ENCODE peak calls at places on chromosomes 16 and 17, in eight cellular contexts. M is stomach; Z is RWPE2; I is cardiac muscle cell; W is CD8-positive, alpha-beta T cell; B is DND-41; U is heart right ventricle; S is esophagus squamous epithelium. Q is an unnamed sample.

GRCh38 chr16:84588991-84589390 is 28.9 kb downstream of the COTL1 start:
- DNase-seq in M (no peak), Z (no peak), I (no peak), W (no peak), B (no peak), U (no peak), S (no peak), Q (no peak)

GRCh38 chr16:69320731-69321073 is 9.6 kb downstream of the VPS4A start:
- DNase-seq in M (no peak), Z (no peak), I (no peak), W (no peak), B (no peak), U (no peak), S (no peak), Q (no peak)

GRCh38 chr17:40303009-40303657 is 5.8 kb upstream of the RARA start:
- DNase-seq in M (peak; percentile 54), Z (no peak), I (no peak), W (peak; percentile 41), B (peak; percentile 60), U (peak; percentile 71), S (no peak), Q (peak; percentile 66)

GRCh38 chr17:46178550-46179198 is 14.6 kb downstream of the KANSL1 start:
- DNase-seq in M (no peak), Z (no peak), I (no peak), W (no peak), B (no peak), U (no peak), S (no peak), Q (no peak)

GRCh38 chr17:82281502-82282238 is 8.2 kb upstream of the CSNK1D start:
- DNase-seq in M (peak; percentile 82), Z (peak; percentile 93), I (no peak), W (peak; percentile 29), B (no peak), U (no peak), S (no peak), Q (no peak)

GRCh38 chr17:3972281-3972731 is 8.1 kb upstream of the ATP2A3 start:
- DNase-seq in M (no peak), Z (no peak), I (no peak), W (no peak), B (peak; percentile 65), U (no peak), S (no peak), Q (no peak)

GRCh38 chr16:49640606-49641005 is 215.3 kb downstream of the ZNF423 start:
- DNase-seq in M (no peak), Z (no peak), I (no peak), W (no peak), B (peak; percentile 35), U (no peak), S (no peak), Q (no peak)

GRCh38 chr17:5049314-5049819 is 14.1 kb upstream of the SLC52A1 start:
- DNase-seq in M (peak; percentile 32), Z (no peak), I (no peak), W (peak; percentile 90), B (peak; percentile 48), U (no peak), S (no peak), Q (peak; percentile 85)

DNA sequence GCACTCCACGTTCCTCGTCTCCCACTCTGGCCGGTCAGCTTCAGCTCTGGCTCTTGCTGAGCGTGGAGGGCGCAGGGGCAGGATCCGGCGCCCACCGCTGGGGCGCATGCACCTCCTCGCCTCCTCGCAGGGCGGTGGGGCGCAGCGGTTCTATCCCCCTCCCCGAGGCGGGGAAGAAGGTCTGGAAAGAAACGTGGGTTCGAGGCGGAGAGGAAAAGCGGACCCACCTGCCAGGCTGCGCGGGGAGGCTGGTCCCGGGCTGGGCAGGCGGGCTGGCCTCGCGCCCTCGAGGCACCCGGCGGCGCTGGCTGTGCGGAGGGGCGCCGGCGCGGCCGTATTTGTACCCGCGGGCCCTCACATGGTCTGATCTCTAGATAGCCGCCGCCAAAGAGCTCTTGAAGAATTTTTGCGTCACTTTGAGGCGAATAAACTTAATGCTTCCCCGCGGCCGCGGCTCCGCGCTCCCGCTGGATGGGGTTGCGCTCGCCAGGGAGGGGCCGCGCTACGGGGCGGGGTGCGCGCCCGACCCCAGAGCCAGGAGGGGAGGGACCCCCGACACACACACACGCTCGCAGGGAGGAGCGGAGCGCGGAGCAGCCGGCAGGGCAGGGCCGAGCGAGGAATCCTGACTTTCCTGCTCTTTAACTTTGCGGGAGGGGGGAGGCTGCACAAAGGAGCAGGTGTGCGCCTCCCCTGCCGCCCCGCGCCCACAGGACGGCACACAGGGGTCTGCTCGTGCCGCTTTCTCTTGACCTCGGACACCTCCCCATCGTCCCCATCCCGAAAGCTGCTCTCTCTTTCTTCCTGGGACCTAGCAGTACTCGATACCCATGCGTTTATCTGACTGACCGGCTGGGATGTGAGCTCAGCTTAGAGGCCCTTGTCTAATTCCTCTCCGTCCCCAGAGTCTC is at the start of gene SLC6A4:
- DNase-seq in M (no peak), Z (no peak), I (peak; percentile 67), W (no peak), B (no peak), U (no peak), S (no peak), Q (no peak)
- H3K4me3 ChIP-seq in M (peak within 1 kb of the TSS; percentile 47), Z (peak within 1 kb of the TSS; percentile 13), I (peak within 1 kb of the TSS; percentile 29), W (peak within 1 kb of the TSS; percentile 11), B (no peak within 1 kb of the TSS), U (peak within 1 kb of the TSS; percentile 49), S (peak within 1 kb of the TSS; percentile 61), Q (no peak within 1 kb of the TSS)

DNA sequence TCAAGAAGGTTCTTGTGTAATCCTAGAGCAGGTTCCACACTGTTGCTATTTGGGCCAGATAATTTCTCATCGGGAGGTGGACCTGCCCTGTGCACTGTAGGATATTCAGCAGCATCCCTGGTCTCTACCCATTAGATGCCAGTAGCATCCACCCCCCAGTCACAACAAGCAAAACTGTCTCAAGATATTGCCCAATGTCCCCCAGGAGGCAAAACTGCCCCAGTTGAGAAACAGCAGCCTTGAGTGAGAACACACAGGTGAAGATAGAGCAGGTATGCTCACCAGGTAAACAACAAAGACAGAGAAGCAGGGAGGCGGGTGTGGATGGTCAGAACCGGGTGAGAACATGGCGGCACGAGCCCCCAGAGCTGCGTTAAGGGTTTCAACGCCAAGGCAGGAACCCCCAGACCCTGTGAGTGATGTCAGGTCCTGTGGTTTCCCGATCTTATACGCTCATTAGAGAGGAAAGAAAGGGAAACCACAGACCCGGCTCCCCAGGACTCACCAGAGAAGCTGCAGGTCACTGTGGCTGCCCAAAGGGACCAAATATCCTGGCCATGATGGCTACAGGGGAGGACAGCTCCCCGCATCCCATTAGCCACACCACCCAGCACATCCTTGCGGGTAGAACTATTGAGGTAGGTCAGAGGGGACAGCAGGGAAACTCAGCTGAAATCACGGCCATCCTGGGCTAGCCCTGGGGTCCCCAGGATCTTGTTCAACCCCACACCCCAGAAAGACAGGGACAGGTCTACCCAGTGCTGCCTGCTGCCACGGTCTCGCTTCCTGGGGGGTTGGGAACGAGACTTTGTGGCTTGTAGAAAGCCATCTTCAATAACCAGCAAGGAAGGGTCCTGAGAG is 21.2 kb downstream of the CDC42EP4 start:
- DNase-seq in M (no peak), Z (peak; percentile 47), I (no peak), W (no peak), B (no peak), U (no peak), S (no peak), Q (no peak)
- H3K4me1 ChIP-seq in M (peaks cover 100% of the 10 kb centered on the region), Z (peaks cover 70% of the 10 kb centered on the region), I (peaks cover 17% of the 10 kb centered on the region), W (peaks cover 4% of the 10 kb centered on the region), B (no peaks in the 10 kb centered on the region), U (peaks cover 88% of the 10 kb centered on the region), S (peaks cover 66% of the 10 kb centered on the region), Q (peaks cover 10% of the 10 kb centered on the region)

GRCh38 chr16:56681939-56682702 is at the start of gene MT1X:
- DNase-seq in M (peak; percentile 97), Z (peak; percentile 92), I (peak; percentile 84), W (peak; percentile 88), B (peak; percentile 91), U (peak; percentile 88), S (peak; percentile 50), Q (peak; percentile 92)

GRCh38 chr16:56684926-56685590 is 2.8 kb downstream of the MT1X start:
- DNase-seq in M (no peak), Z (no peak), I (no peak), W (no peak), B (no peak), U (no peak), S (no peak), Q (no peak)

GRCh38 chr16:56682703-56683397 is 580 bp downstream of the MT1X start:
- DNase-seq in M (no peak), Z (no peak), I (no peak), W (no peak), B (peak; percentile 16), U (no peak), S (no peak), Q (no peak)

GRCh38 chr16:56683424-56684162 is 1.3 kb downstream of the MT1X start:
- DNase-seq in M (no peak), Z (no peak), I (no peak), W (no peak), B (no peak), U (no peak), S (no peak), Q (no peak)

DNA sequence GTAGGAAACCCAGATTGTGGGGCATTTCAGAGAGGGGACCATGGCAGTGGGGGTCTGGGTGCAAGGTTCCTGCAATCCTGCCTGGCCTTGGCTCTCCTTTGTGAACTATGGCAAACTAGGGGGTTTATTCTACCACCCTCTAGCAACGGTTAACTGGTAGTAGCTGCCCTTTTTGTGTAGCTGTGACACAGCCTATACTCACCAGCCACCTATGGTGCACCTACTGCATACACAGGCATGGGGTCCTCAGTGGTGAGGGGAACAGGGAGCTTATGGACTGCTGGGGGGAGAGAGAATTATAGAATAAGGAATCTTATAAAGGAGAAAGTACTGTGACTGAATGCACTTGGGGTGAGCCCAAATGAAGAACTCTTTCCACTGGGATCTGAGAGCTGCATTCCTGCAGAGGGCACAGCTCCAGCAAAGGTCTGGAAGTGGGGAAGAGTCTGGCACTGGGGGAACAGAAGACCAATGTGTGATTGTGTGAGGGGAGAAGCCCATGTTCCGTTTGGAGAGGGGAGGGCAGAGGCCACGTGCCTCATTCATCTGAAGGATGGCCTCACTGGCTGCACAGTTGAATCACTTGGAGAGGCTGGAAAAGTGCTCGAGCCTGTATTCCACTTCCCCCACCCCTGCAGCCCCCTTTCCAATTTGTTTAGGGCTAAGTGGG is 2.1 kb downstream of the MT1X start:
- DNase-seq in M (no peak), Z (no peak), I (no peak), W (no peak), B (no peak), U (no peak), S (no peak), Q (no peak)
- H3K27ac ChIP-seq in M (peak overlapping the region; percentile 83), Z (peak overlapping the region; percentile 75), I (no peak overlapping the region), W (no peak overlapping the region), B (no peak overlapping the region), U (peak overlapping the region; percentile 1), S (peak overlapping the region; percentile 93), Q (no peak overlapping the region)

GRCh38 chr17:42548070-42548837 is 4.5 kb upstream of the HSD17B1 start:
- DNase-seq in M (peak; percentile 94), Z (peak; percentile 89), I (peak; percentile 84), W (peak; percentile 80), B (no peak), U (no peak), S (no peak), Q (peak; percentile 74)

GRCh38 chr17:42544874-42545283 is 7.8 kb upstream of the HSD17B1 start:
- DNase-seq in M (no peak), Z (no peak), I (no peak), W (no peak), B (no peak), U (no peak), S (no peak), Q (no peak)

GRCh38 chr17:42548993-42549755 is 3.5 kb upstream of the HSD17B1 start:
- DNase-seq in M (no peak), Z (no peak), I (no peak), W (no peak), B (no peak), U (no peak), S (no peak), Q (no peak)

GRCh38 chr17:42547001-42547461 is 5.7 kb upstream of the HSD17B1 start:
- DNase-seq in M (no peak), Z (no peak), I (no peak), W (no peak), B (no peak), U (no peak), S (no peak), Q (no peak)

GRCh38 chr17:42547698-42548069 is 5.0 kb upstream of the HSD17B1 start:
- DNase-seq in M (peak; percentile 45), Z (no peak), I (no peak), W (no peak), B (no peak), U (no peak), S (no peak), Q (no peak)
- H3K4me3 ChIP-seq in M (peak overlapping the region; percentile 39), Z (no peak overlapping the region), I (no peak overlapping the region), W (no peak overlapping the region), B (no peak overlapping the region), U (peak overlapping the region; percentile 29), S (peak overlapping the region; percentile 65), Q (no peak overlapping the region)

Q was measured in CD4-positive, alpha-beta memory T cell.